ENCODE peak calls at places on chromosome 17, in ten cellular contexts. N, E, B, L, X, P, V, F, G and S are unnamed samples.

GRCh38 chr17:75241143-75241430 is 20.3 kb downstream of the GGA3 start:
- DNase-seq in L (no peak), V (no peak), P (no peak), F (no peak), N (no peak), E (no peak), X (no peak), G (no peak), B (no peak), S (no peak)

GRCh38 chr17:19384723-19385391 is 2.1 kb downstream of the MFAP4 start:
- DNase-seq in V (peak; percentile 95), G (no peak), L (peak; percentile 82), B (no peak), X (no peak), N (peak; percentile 79), P (no peak), F (peak; percentile 58), E (no peak), S (peak; percentile 89)

GRCh38 chr17:6796887-6797490 is 21.0 kb downstream of the FBXO39 start:
- DNase-seq in L (no peak), E (no peak), X (no peak), B (no peak), P (no peak), N (peak; percentile 31), V (no peak), G (no peak), F (no peak), S (no peak)

GRCh38 chr17:48376926-48377325 is 53.1 kb downstream of the SKAP1 start:
- DNase-seq in V (no peak), B (no peak), P (no peak), E (no peak), X (no peak), F (no peak), L (no peak), G (no peak), N (no peak), S (no peak)

GRCh38 chr17:74677558-74678466 is 34.9 kb downstream of the CD300LF start:
- DNase-seq in N (no peak), V (peak; percentile 66), G (no peak), E (no peak), L (peak; percentile 34), P (no peak), X (no peak), F (peak; percentile 5), B (no peak), S (peak; percentile 55)

GRCh38 chr17:76820523-76820922 is 47.7 kb upstream of the MGAT5B start:
- DNase-seq in G (peak; percentile 97), V (no peak), E (peak; percentile 81), N (no peak), L (no peak), X (no peak), F (no peak), P (no peak), B (no peak), S (no peak)

GRCh38 chr17:17546399-17547185 is 44.9 kb downstream of the PEMT start:
- DNase-seq in B (no peak), N (no peak), X (no peak), L (no peak), V (peak; percentile 22), E (no peak), P (no peak), F (no peak), G (no peak), S (peak; percentile 9)

GRCh38 chr17:46851029-46851741 is at the start of gene WNT9B:
- DNase-seq in B (no peak), L (no peak), N (no peak), X (no peak), V (no peak), G (no peak), E (peak; percentile 86), F (no peak), P (peak; percentile 4), S (no peak)

GRCh38 chr17:78130439-78131101 is at the start of gene TMC8:
- DNase-seq in G (no peak), B (peak; percentile 58), L (no peak), X (peak; percentile 92), P (peak; percentile 66), N (no peak), E (no peak), F (no peak), V (peak; percentile 60), S (no peak)

GRCh38 chr17:9332164-9332527 is 243.5 kb downstream of the STX8 start:
- DNase-seq in P (no peak), V (no peak), G (no peak), X (no peak), L (no peak), E (no peak), N (no peak), F (no peak), B (no peak), S (no peak)

GRCh38 chr17:71168083-71168741 is 952.6 kb upstream of the SOX9 start:
- DNase-seq in G (no peak), L (no peak), F (no peak), N (no peak), E (peak; percentile 31), V (no peak), B (no peak), X (no peak), P (no peak), S (no peak)

GRCh38 chr17:56431736-56432135 is 161.8 kb upstream of the NOG start:
- DNase-seq in L (no peak), N (no peak), P (no peak), X (no peak), F (peak; percentile 21), B (no peak), V (no peak), E (no peak), G (no peak), S (no peak)

GRCh38 chr17:31663576-31663975 is 195.5 kb downstream of the COPRS start:
- DNase-seq in G (no peak), X (no peak), B (no peak), V (no peak), E (no peak), N (no peak), F (no peak), L (no peak), P (no peak), S (no peak)

GRCh38 chr17:61201211-61201610 is 198.4 kb upstream of the TBX2 start:
- DNase-seq in L (no peak), B (no peak), N (peak; percentile 91), F (peak; percentile 97), X (no peak), G (no peak), V (no peak), E (no peak), P (no peak), S (no peak)

GRCh38 chr17:57622886-57623433 is 122.1 kb downstream of the CCDC182 start:
- DNase-seq in F (peak; percentile 87), G (no peak), E (no peak), L (peak; percentile 47), P (no peak), B (no peak), N (peak; percentile 8), X (no peak), V (no peak), S (no peak)